ENCODE peak calls at places on chromosome 15, in eight cellular contexts. E, R, X, I, T, C, U and B are unnamed samples. For H3K4me1, the result is how much of the 10 kb centered on the place peaks cover.

GRCh38 chr15:63601026-63601726 is 4.0 kb downstream of the FBXL22 start:
- DNase-seq in E (no peak), R (peak), X (no peak), I (no peak), T (peak), C (peak), U (peak), B (peak)

GRCh38 chr15:77710171-77710570 is 77.5 kb upstream of the LINGO1 start:
- DNase-seq in E (no peak), R (no peak), X (no peak), I (no peak), T (no peak), C (peak), U (no peak), B (no peak)

GRCh38 chr15:27784107-27784506 is 315.0 kb downstream of the OCA2 start:
- DNase-seq in E (no peak), R (no peak), X (no peak), I (no peak), T (no peak), C (no peak), U (peak), B (no peak)

GRCh38 chr15:63487076-63487757 is 17.2 kb upstream of the USP3 start:
- DNase-seq in E (no peak), R (peak), X (no peak), I (peak), T (peak), C (peak), U (peak), B (peak)

GRCh38 chr15:57537072-57537471 is 54.6 kb upstream of the MYZAP start:
- DNase-seq in E (no peak), R (no peak), X (no peak), I (no peak), T (no peak), C (peak), U (peak), B (peak)

GRCh38 chr15:48414015-48414414 is 82.8 kb downstream of the DUT start:
- DNase-seq in E (no peak), R (no peak), X (no peak), I (no peak), T (no peak), C (no peak), U (no peak), B (no peak)

GRCh38 chr15:90334304-90334731 is 17.8 kb upstream of the ZNF774 start:
- DNase-seq in E (no peak), R (no peak), X (no peak), I (no peak), T (no peak), C (no peak), U (no peak), B (no peak)

GRCh38 chr15:68487087-68487843 is 55.3 kb upstream of the ITGA11 start:
- DNase-seq in E (peak), R (no peak), X (no peak), I (no peak), T (no peak), C (no peak), U (no peak), B (peak)

GRCh38 chr15:31080618-31081017 is 20.9 kb downstream of the TRPM1 start:
- DNase-seq in E (no peak), R (peak), X (peak), I (peak), T (peak), C (peak), U (peak), B (peak)

GRCh38 chr15:85312486-85312885 is 67.9 kb upstream of the AKAP13 start:
- DNase-seq in E (no peak), R (no peak), X (no peak), I (no peak), T (no peak), C (no peak), U (peak), B (no peak)

GRCh38 chr15:25792128-25792527 is 71.0 kb downstream of the ATP10A start:
- DNase-seq in E (no peak), R (no peak), X (no peak), I (no peak), T (no peak), C (no peak), U (no peak), B (no peak)

GRCh38 chr15:100928632-100929280 is 9.6 kb downstream of the LRRK1 start:
- DNase-seq in E (no peak), R (no peak), X (no peak), I (peak), T (no peak), C (peak), U (no peak), B (no peak)

GRCh38 chr15:48696627-48697312 is 51.3 kb upstream of the FBN1 start:
- DNase-seq in E (peak), R (no peak), X (no peak), I (no peak), T (no peak), C (no peak), U (peak), B (no peak)

GRCh38 chr15:65937476-65937875 is 68.2 kb downstream of the RAB11A start:
- DNase-seq in E (no peak), R (no peak), X (no peak), I (no peak), T (no peak), C (no peak), U (no peak), B (no peak)

GRCh38 chr15:49900036-49900435 is 219.0 kb downstream of the ATP8B4 start:
- DNase-seq in E (no peak), R (no peak), X (no peak), I (no peak), T (no peak), C (no peak), U (no peak), B (no peak)

GRCh38 chr15:101126618-101127502 is 125.0 kb downstream of the CHSY1 start:
- DNase-seq in E (no peak), R (no peak), X (no peak), I (no peak), T (no peak), C (peak), U (no peak), B (peak)

GRCh38 chr15:38129531-38130199 is 123.0 kb upstream of the SPRED1 start:
- DNase-seq in E (peak), R (peak), X (no peak), I (peak), T (peak), C (peak), U (no peak), B (peak)

GRCh38 chr15:23397779-23398178 is 43.2 kb downstream of the GOLGA8S start:
- DNase-seq in E (no peak), R (no peak), X (no peak), I (no peak), T (no peak), C (no peak), U (no peak), B (peak)

GRCh38 chr15:67082007-67082536 is 16.7 kb downstream of the SMAD3 start:
- DNase-seq in E (no peak), R (no peak), X (no peak), I (peak), T (peak), C (no peak), U (no peak), B (no peak)
- H3K4me1 ChIP-seq in E (half or more), R (half or more), X (under half), I (half or more), T (half or more), C (under half), U (under half), B (under half)

DNA sequence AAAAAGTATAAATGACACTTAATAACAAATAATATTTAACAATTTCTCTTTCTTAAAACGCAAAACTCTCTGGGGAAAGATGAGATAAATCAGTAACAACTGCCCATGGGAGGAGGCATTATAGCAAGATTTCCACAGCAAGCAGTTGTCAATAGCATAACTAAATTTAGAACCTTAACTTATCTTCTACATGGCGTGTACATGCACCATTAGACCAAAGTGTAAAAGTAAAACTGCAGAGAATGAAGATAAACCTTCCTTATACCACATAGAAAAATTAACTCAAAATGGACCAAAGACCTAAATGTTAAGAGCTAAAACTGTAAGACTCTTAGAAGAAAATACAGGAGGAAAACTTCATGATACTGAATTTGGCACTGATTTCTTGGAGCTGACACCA is 39.9 kb downstream of the MYO5A start:
- DNase-seq in E (no peak), R (no peak), X (no peak), I (no peak), T (no peak), C (no peak), U (no peak), B (no peak)
- H3K4me1 ChIP-seq in E (under half), R (under half), X (under half), I (under half), T (under half), C (under half), U (under half), B (under half)

GRCh38 chr15:87841426-87841998 is 415.0 kb downstream of the NTRK3 start:
- DNase-seq in E (no peak), R (no peak), X (no peak), I (no peak), T (no peak), C (no peak), U (no peak), B (no peak)
- H3K4me1 ChIP-seq in E (under half), R (under half), X (under half), I (under half), T (under half), C (under half), U (under half), B (under half)

GRCh38 chr15:96343529-96344072 is 13.1 kb downstream of the NR2F2 start:
- DNase-seq in E (no peak), R (peak), X (no peak), I (no peak), T (no peak), C (peak), U (peak), B (no peak)
- H3K4me1 ChIP-seq in E (under half), R (under half), X (under half), I (under half), T (under half), C (half or more), U (half or more), B (under half)

GRCh38 chr15:91939432-91939831 is 85.9 kb downstream of the SLCO3A1 start:
- DNase-seq in E (no peak), R (no peak), X (no peak), I (no peak), T (no peak), C (no peak), U (no peak), B (peak)

GRCh38 chr15:91942676-91943417 is 89.3 kb downstream of the SLCO3A1 start:
- DNase-seq in E (peak), R (peak), X (no peak), I (peak), T (peak), C (no peak), U (no peak), B (peak)

GRCh38 chr15:91940466-91941381 is 87.2 kb downstream of the SLCO3A1 start:
- DNase-seq in E (no peak), R (no peak), X (no peak), I (no peak), T (peak), C (no peak), U (peak), B (no peak)

GRCh38 chr15:91944334-91944733 is 90.8 kb downstream of the SLCO3A1 start:
- DNase-seq in E (no peak), R (no peak), X (no peak), I (no peak), T (no peak), C (no peak), U (no peak), B (no peak)

GRCh38 chr15:91941871-91942270 is 88.4 kb downstream of the SLCO3A1 start:
- DNase-seq in E (no peak), R (no peak), X (no peak), I (no peak), T (no peak), C (no peak), U (no peak), B (no peak)
- H3K4me1 ChIP-seq in E (under half), R (under half), X (under half), I (under half), T (half or more), C (under half), U (under half), B (under half)

DNA sequence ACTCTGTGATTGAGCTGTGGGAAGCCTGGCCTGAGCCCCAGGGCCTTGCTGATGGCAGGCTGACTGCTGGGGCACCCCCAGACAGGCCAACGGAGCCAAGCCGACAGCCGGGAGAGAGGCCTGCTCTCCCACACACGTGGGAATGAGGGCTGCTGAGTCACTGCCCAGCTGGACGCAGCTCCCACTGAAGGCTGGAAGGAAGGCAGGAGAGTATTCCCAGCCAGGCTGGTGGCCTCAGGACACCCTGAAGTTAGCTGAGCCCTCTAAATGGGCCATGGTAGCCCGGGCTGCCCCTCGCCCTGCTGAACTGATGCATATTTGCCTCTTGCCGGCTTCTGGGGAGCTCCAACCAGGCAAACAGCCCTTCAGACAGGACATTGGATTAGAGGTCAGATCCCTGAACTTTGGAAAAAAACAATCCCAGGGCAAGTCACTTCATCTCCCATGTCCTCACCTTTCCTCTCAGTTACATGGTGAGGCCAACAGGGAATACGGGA is 98.1 kb upstream of the TLE3 start:
- DNase-seq in E (peak), R (peak), X (no peak), I (no peak), T (peak), C (no peak), U (no peak), B (peak)
- H3K4me1 ChIP-seq in E (under half), R (under half), X (under half), I (under half), T (under half), C (under half), U (under half), B (under half)